ENCODE peak calls at places on chromosomes 6 and 20, in five cellular contexts. H is cardiac fibroblast, Z is GM23338, N is IMR-90, A is bronchial epithelial cell. O is an unnamed sample.

GRCh38 chr6:121408321-121408720 is 27.1 kb upstream of the GJA1 start:
- DNase-seq in H (no peak), Z (no peak), N (no peak), A (no peak), O (no peak)

GRCh38 chr6:12635375-12635774 is 81.2 kb upstream of the PHACTR1 start:
- DNase-seq in H (no peak), Z (no peak), N (no peak), A (no peak), O (no peak)

GRCh38 chr6:133623065-133623464 is 265.8 kb upstream of the TCF21 start:
- DNase-seq in H (peak; percentile 94), Z (no peak), N (peak; percentile 68), A (peak; percentile 26), O (peak; percentile 63)

GRCh38 chr6:111030008-111031006 is 48.5 kb downstream of the RPF2 start:
- DNase-seq in H (no peak), Z (no peak), N (no peak), A (no peak), O (no peak)

GRCh38 chr20:3156811-3157619 is 2.6 kb downstream of the FASTKD5 start:
- DNase-seq in H (peak; percentile 18), Z (no peak), N (peak; percentile 26), A (peak; percentile 30), O (no peak)

GRCh38 chr20:37356387-37356786 is 10.4 kb downstream of the SRC start:
- DNase-seq in H (peak; percentile 49), Z (no peak), N (no peak), A (peak; percentile 65), O (no peak)

GRCh38 chr6:25886066-25886465 is 12.0 kb upstream of the SLC17A3 start:
- DNase-seq in H (no peak), Z (no peak), N (no peak), A (no peak), O (no peak)

GRCh38 chr20:63123326-63123725 is 92.6 kb downstream of the YTHDF1 start:
- DNase-seq in H (no peak), Z (no peak), N (no peak), A (no peak), O (no peak)

GRCh38 chr6:24761193-24761835 is 13.4 kb upstream of the GMNN start:
- DNase-seq in H (no peak), Z (peak; percentile 54), N (no peak), A (no peak), O (no peak)

GRCh38 chr6:163147988-163148387 is 266.5 kb upstream of the QKI start:
- DNase-seq in H (peak; percentile 3), Z (peak; percentile 18), N (no peak), A (no peak), O (no peak)

GRCh38 chr20:50574586-50574985 is 64.4 kb downstream of the PTPN1 start:
- DNase-seq in H (no peak), Z (no peak), N (no peak), A (no peak), O (no peak)

GRCh38 chr20:63854766-63855362 is 6.4 kb upstream of the ABHD16B start:
- DNase-seq in H (no peak), Z (no peak), N (no peak), A (no peak), O (no peak)

GRCh38 chr6:8939615-8940014 is 504.3 kb upstream of the SLC35B3 start:
- DNase-seq in H (no peak), Z (no peak), N (no peak), A (peak; percentile 24), O (no peak)

GRCh38 chr6:148470141-148470540 is 127.5 kb downstream of the SASH1 start:
- DNase-seq in H (no peak), Z (no peak), N (no peak), A (no peak), O (no peak)

GRCh38 chr20:43752561-43753301 is 25.9 kb upstream of the GTSF1L start:
- DNase-seq in H (peak; percentile 94), Z (no peak), N (peak; percentile 90), A (no peak), O (peak; percentile 71)

GRCh38 chr6:22570185-22570551 is 802 bp downstream of the HDGFL1 start:
- DNase-seq in H (no peak), Z (peak; percentile 6), N (no peak), A (no peak), O (no peak)

GRCh38 chr6:53543341-53544010 is 1.4 kb downstream of the GCLC start:
- DNase-seq in H (peak; percentile 12), Z (no peak), N (peak; percentile 89), A (no peak), O (no peak)

GRCh38 chr6:47456536-47456975 is 21.0 kb upstream of the CD2AP start:
- DNase-seq in H (no peak), Z (no peak), N (no peak), A (no peak), O (no peak)

GRCh38 chr20:45419188-45420091 is 3.5 kb downstream of the PIGT start:
- DNase-seq in H (peak; percentile 99), Z (no peak), N (peak; percentile 94), A (peak; percentile 100), O (peak; percentile 60)

DNA sequence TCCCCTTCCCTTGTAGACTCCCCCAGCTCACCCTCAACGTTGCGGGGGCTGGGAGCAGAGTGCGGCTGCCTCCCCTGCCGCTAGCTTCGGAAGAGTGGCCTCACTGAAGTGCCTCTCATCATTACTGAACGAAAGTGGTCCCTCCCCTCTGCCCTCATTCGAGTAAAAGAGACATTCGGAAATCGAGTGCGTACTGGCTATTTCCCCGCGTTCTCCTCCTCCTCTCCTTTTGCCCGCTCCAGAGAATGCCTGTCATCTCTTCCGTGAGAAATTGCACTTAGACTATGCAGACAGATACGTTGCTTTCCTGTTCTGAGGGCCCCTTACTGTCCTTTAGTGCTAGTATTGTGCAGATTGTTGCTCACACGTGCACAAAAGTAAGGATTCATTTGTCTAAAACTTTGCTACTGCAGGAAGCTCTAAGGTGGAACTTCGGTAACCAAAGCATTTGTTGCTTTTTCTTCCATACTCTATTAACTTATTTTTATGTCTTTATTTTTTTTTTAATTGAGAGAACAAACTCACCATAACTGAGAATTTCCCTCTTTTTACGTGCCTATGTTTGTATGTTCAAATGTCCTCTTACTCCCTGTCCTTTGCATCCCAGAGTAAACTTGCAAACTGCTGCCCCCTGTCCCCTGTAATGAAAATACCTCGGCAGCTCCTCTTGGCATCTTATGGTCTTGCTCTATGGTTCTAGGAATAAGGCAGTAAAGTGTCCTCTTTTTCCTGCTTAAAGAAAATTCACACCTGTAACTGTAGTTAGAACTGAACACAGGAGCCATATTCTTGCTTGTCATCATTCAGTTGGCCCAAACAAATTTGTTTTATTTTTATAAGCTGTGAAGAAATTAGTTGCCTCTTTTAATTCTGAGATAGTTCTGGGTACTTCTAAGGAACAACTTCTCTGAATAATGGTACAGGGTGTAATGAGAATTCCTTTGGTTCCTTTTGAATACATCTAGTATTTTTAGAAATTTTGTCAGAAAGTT is 1.1 kb downstream of the MAP3K4 start:
- DNase-seq in H (peak; percentile 78), Z (peak; percentile 81), N (peak; percentile 70), A (peak; percentile 71), O (no peak)
- TF ChIP-seq CTCF in H (peak; percentile 70), Z (peak; percentile 74), N (peak; percentile 63), A (peak; percentile 52), O (peak; percentile 72)

GRCh38 chr6:159109391-159109790 is 59.8 kb upstream of the FNDC1 start:
- DNase-seq in H (no peak), Z (no peak), N (no peak), A (no peak), O (no peak)

GRCh38 chr6:159106627-159107241 is 61.9 kb upstream of the TAGAP start:
- DNase-seq in H (peak; percentile 67), Z (peak; percentile 90), N (peak; percentile 40), A (peak; percentile 64), O (no peak)

GRCh38 chr6:159105716-159106115 is 60.9 kb upstream of the TAGAP start:
- DNase-seq in H (no peak), Z (no peak), N (no peak), A (no peak), O (no peak)

GRCh38 chr6:159108438-159108985 is 60.7 kb upstream of the FNDC1 start:
- DNase-seq in H (no peak), Z (no peak), N (no peak), A (no peak), O (no peak)

GRCh38 chr6:159107451-159108260 is 61.5 kb upstream of the FNDC1 start:
- DNase-seq in H (no peak), Z (no peak), N (no peak), A (no peak), O (no peak)
- H3K4me3 ChIP-seq in H (no peak overlapping the region), Z (no peak overlapping the region), N (no peak overlapping the region), A (no peak overlapping the region), O (no peak overlapping the region)

GRCh38 chr6:128295670-128296069 is 224.7 kb downstream of the PTPRK start:
- DNase-seq in H (no peak), Z (no peak), N (no peak), A (no peak), O (no peak)
- TF ChIP-seq CTCF in H (no peak), Z (peak; percentile 41), N (peak; percentile 10), A (no peak), O (no peak)

DNA sequence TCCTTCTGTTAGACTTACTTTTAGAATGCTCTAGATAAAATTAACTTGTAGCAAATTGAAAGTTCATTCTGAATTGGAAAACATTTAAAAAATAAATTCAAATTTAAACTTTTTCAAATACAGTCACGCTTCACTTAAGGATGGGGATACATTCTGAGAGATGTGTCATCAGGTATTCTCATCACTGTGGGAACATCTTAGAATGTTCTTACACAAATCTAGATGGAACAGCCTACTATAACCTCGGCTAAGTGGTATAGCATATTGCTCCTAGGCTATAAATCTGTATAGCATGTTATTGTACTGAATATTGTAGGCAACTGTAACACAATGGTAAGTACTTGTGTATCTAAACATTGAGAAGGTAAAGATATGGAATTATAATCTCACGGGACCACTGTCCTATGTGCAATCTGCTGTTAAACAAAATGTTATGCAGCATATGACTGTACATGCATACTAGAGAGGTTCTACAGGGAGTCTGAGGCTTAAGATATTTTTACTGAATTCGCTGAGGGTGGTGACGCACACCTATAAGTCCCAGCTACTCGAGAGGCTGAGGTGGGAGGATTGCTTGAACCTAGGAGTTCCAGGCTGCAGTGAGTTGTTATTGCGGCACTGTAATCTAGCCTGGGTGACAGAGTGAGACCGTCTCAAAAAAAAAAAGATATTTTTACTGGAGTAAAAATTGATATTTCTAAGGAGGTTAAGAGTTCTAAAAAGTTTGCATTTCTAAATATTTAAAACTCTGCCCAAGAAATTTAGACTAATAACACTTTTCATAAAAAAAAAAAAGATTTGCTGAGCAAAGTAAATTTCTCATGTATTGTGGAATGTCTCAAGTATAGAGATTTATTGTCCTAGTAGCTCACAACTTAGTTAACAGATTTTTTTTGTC is 87.3 kb upstream of the TULP1 start:
- DNase-seq in H (peak; percentile 65), Z (no peak), N (peak; percentile 48), A (no peak), O (no peak)
- H3K4me3 ChIP-seq in H (no peak overlapping the region), Z (no peak overlapping the region), N (no peak overlapping the region), A (no peak overlapping the region), O (no peak overlapping the region)

O was measured in AG04449.